ENCODE peak calls at places on chromosomes 12 and 14, in four cellular contexts. X is A549, C is GM12892, R is GM12891. B is an unnamed sample.
A peak's percentile ranks its signal among the peaks of the same experiment; 100 is the strongest.

GRCh38 chr12:124867389-124867930 is 3.8 kb upstream of the SCARB1 start:
- DNase-seq in X (no peak), C (no peak), R (no peak), B (no peak)

GRCh38 chr12:77847665-77848431 is 17.2 kb downstream of the NAV3 start:
- DNase-seq in X (no peak), C (no peak), R (no peak), B (peak; percentile 4)

GRCh38 chr12:53478865-53479264 is 20.4 kb downstream of the MAP3K12 start:
- DNase-seq in X (no peak), C (no peak), R (no peak), B (no peak)

GRCh38 chr14:76589246-76589645 is 172.0 kb upstream of the VASH1 start:
- DNase-seq in X (no peak), C (no peak), R (no peak), B (no peak)

GRCh38 chr12:111975161-111975931 is 37.6 kb downstream of the TMEM116 start:
- DNase-seq in X (no peak), C (no peak), R (no peak), B (no peak)

GRCh38 chr14:75301666-75302325 is 23.2 kb downstream of the FOS start:
- DNase-seq in X (no peak), C (no peak), R (no peak), B (no peak)

GRCh38 chr12:2751686-2752085 is 43.1 kb upstream of the FKBP4 start:
- DNase-seq in X (no peak), C (no peak), R (no peak), B (no peak)

GRCh38 chr12:59708059-59708458 is 112.2 kb downstream of the SLC16A7 start:
- DNase-seq in X (no peak), C (no peak), R (no peak), B (peak; percentile 7)

GRCh38 chr14:35988550-35988949 is 162.4 kb downstream of the BRMS1L start:
- DNase-seq in X (no peak), C (no peak), R (no peak), B (no peak)

GRCh38 chr14:49940805-49941421 is 48.0 kb downstream of the ARF6 start:
- DNase-seq in X (no peak), C (no peak), R (no peak), B (no peak)

GRCh38 chr12:67534671-67535070 is 113.9 kb upstream of the DYRK2 start:
- DNase-seq in X (peak; percentile 20), C (no peak), R (no peak), B (peak; percentile 40)

GRCh38 chr14:69105326-69105725 is 47.6 kb downstream of the DCAF5 start:
- DNase-seq in X (no peak), C (no peak), R (no peak), B (no peak)

GRCh38 chr14:105853907-105854599 is 327.7 kb downstream of the TMEM121 start:
- DNase-seq in X (no peak), C (no peak), R (no peak), B (no peak)

GRCh38 chr14:70188608-70189540 is at the start of gene SLC8A3:
- DNase-seq in X (peak; percentile 35), C (peak; percentile 56), R (peak; percentile 51), B (no peak)

GRCh38 chr14:76997257-76997970 is 31.1 kb downstream of the IRF2BPL start:
- DNase-seq in X (no peak), C (no peak), R (no peak), B (no peak)

GRCh38 chr12:62654558-62655241 is 188.1 kb downstream of the MON2 start:
- DNase-seq in X (no peak), C (no peak), R (no peak), B (no peak)

GRCh38 chr12:122887817-122888212 is 8.1 kb downstream of the VPS37B start:
- DNase-seq in X (no peak), C (no peak), R (no peak), B (no peak)

GRCh38 chr12:52419656-52420055 is 13.5 kb upstream of the KRT82 start:
- DNase-seq in X (no peak), C (no peak), R (no peak), B (no peak)

GRCh38 chr12:78473136-78473535 is 391.4 kb upstream of the SYT1 start:
- DNase-seq in X (no peak), C (no peak), R (no peak), B (no peak)

GRCh38 chr14:31159682-31160296 is 47.8 kb downstream of the HECTD1 start:
- DNase-seq in X (no peak), C (no peak), R (no peak), B (no peak)

GRCh38 chr12:90939382-90939781 is 15.6 kb downstream of the CCER1 start:
- DNase-seq in X (no peak), C (no peak), R (no peak), B (no peak)

GRCh38 chr12:91395628-91396027 is 213.0 kb upstream of the DCN start:
- DNase-seq in X (no peak), C (no peak), R (no peak), B (no peak)

GRCh38 chr12:51371295-51371953 is 19.8 kb downstream of the GALNT6 start:
- DNase-seq in X (peak; percentile 97), C (no peak), R (no peak), B (peak; percentile 94)

GRCh38 chr14:103422981-103423600 is 37.9 kb downstream of the MARK3 start:
- DNase-seq in X (no peak), C (no peak), R (no peak), B (no peak)

GRCh38 chr12:124304314-124304790 is 9.5 kb downstream of the RFLNA start:
- DNase-seq in X (no peak), C (no peak), R (no peak), B (no peak)

GRCh38 chr12:120817559-120818330 is 86.4 kb downstream of the SPPL3 start:
- DNase-seq in X (no peak), C (no peak), R (no peak), B (no peak)

GRCh38 chr12:117272690-117273089 is 82.4 kb upstream of the FBXO21 start:
- DNase-seq in X (no peak), C (no peak), R (no peak), B (no peak)

GRCh38 chr12:87667378-87667777 is 361.8 kb downstream of the C12orf50 start:
- DNase-seq in X (no peak), C (no peak), R (no peak), B (no peak)

GRCh38 chr12:121334513-121335343 is 17.5 kb downstream of the ANAPC5 start:
- DNase-seq in X (peak; percentile 75), C (no peak), R (no peak), B (peak; percentile 49)

DNA sequence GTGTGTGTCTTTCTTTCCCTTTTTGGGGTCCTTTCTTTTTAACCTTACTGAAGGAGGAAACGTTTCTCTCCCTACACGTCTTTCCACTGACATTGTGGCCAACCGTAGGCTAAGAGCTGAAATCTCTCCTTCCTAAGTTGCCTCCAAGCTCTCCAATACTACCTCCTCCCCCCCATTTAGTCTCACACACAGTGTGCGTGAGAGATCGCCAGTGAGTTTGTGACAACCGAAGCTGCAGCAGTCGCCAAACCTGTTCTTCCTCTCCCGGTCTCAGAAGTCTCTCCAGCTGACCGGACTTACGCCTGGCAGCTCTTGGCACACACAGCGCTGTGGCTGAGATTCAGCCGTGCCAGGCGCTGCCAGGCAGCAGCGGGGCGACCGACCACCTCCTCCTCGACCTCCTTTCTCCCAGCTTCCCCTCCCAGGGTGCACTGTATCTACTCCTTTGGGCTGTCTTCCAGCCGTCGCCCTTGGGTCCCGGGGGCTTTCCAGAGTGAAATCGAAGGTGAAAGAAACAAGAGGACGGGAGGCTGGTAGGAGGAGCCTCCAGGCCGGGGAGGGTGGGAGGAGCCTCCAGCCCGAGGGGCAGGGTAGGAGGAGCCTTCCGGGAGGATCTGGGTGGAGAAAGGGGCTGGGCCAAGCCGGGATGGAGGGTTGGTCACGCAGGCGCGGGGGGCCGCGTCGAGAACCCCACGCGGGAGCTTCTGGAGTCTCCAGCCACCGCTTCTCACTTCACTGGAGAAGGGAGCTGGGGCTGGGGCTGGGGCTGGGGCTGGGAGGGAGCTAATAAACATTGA is at the start of gene TMTC2:
- DNase-seq in X (peak; percentile 96), C (peak; percentile 80), R (peak; percentile 76), B (peak; percentile 74)
- TF ChIP-seq POLR2A in X (peak; percentile 37), C (peak; percentile 54), R (peak; percentile 39), B (peak; percentile 41)

GRCh38 chr12:47900480-47901129 is 4.2 kb downstream of the VDR start:
- DNase-seq in X (no peak), C (no peak), R (no peak), B (no peak)
- TF ChIP-seq POLR2A in X (no peak), C (no peak), R (no peak), B (no peak)

DNA sequence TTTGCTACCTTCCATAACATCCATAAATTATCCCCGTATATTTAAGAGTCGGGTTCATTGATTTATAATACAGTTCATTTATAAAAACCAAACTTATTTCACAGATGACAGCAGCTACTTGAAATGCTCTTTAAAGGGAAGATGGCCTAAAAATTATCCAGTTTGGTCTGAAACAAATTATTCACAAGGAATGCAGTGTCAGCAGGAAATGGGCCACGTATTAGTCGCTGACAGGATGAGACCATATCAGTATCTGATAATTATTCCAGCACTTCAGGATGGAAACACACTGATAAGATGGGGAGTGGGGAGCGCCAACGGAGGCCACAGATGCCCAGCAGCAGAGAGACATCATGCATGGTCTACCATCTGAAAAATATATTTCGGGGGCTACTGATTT is 60.5 kb upstream of the TMEM132D start:
- DNase-seq in X (no peak), C (no peak), R (no peak), B (no peak)
- TF ChIP-seq POLR2A in X (no peak), C (no peak), R (no peak), B (no peak)

GRCh38 chr14:32512348-32512747 is 183.2 kb downstream of the AKAP6 start:
- DNase-seq in X (no peak), C (no peak), R (no peak), B (no peak)

GRCh38 chr14:32510815-32511214 is 181.7 kb downstream of the AKAP6 start:
- DNase-seq in X (no peak), C (no peak), R (no peak), B (no peak)

GRCh38 chr14:32507029-32507984 is 178.2 kb downstream of the AKAP6 start:
- DNase-seq in X (peak; percentile 7), C (no peak), R (no peak), B (peak; percentile 50)

GRCh38 chr14:32508281-32508680 is 179.2 kb downstream of the AKAP6 start:
- DNase-seq in X (no peak), C (no peak), R (no peak), B (no peak)

GRCh38 chr14:32509632-32510187 is 180.6 kb downstream of the AKAP6 start:
- DNase-seq in X (peak; percentile 15), C (no peak), R (no peak), B (peak; percentile 62)
- TF ChIP-seq POLR2A in X (no peak), C (no peak), R (no peak), B (no peak)